ENCODE peak calls at places on chromosome 16, in four cellular contexts. J is upper lobe of right lung, R is brain microvascular endothelial cell, P is body of pancreas. U is an unnamed sample.

GRCh38 chr16:19203374-19203966 is 35.4 kb downstream of the SYT17 start:
- DNase-seq in J (peak; percentile 84), R (no peak), P (peak; percentile 51), U (no peak)

GRCh38 chr16:23508589-23509440 is 1.5 kb downstream of the GGA2 start:
- DNase-seq in J (no peak), R (peak; percentile 20), P (peak; percentile 41), U (no peak)

GRCh38 chr16:11412965-11413887 is 68.0 kb downstream of the RMI2 start:
- DNase-seq in J (no peak), R (no peak), P (no peak), U (no peak)

GRCh38 chr16:57386381-57386951 is 14.2 kb downstream of the CX3CL1 start:
- DNase-seq in J (no peak), R (peak; percentile 65), P (no peak), U (no peak)

GRCh38 chr16:56682703-56683397 is 580 bp downstream of the MT1X start:
- DNase-seq in J (no peak), R (no peak), P (peak; percentile 35), U (no peak)

GRCh38 chr16:19926449-19927390 is 42.1 kb upstream of the GPRC5B start:
- DNase-seq in J (no peak), R (peak; percentile 83), P (no peak), U (no peak)

GRCh38 chr16:79283578-79283977 is 317.0 kb downstream of the MAF start:
- DNase-seq in J (no peak), R (no peak), P (no peak), U (no peak)

GRCh38 chr16:56450275-56450889 is 750 bp downstream of the NUDT21 start:
- DNase-seq in J (no peak), R (no peak), P (no peak), U (no peak)

GRCh38 chr16:14020141-14020540 is 51.0 kb upstream of the MRTFB start:
- DNase-seq in J (no peak), R (no peak), P (no peak), U (no peak)

GRCh38 chr16:73230651-73231050 is 182.7 kb upstream of the ZFHX3 start:
- DNase-seq in J (no peak), R (no peak), P (no peak), U (no peak)

GRCh38 chr16:14111713-14112538 is 40.8 kb downstream of the MRTFB start:
- DNase-seq in J (no peak), R (no peak), P (peak; percentile 31), U (peak; percentile 59)

GRCh38 chr16:72723781-72724180 is 324.1 kb downstream of the ZFHX3 start:
- DNase-seq in J (no peak), R (no peak), P (no peak), U (no peak)

GRCh38 chr16:75805946-75806345 is 79.7 kb upstream of the CPHXL start:
- DNase-seq in J (no peak), R (no peak), P (no peak), U (no peak)

GRCh38 chr16:19213885-19214284 is 45.8 kb downstream of the SYT17 start:
- DNase-seq in J (no peak), R (no peak), P (no peak), U (no peak)

GRCh38 chr16:58679763-58680162 is 4.8 kb downstream of the SLC38A7 start:
- DNase-seq in J (no peak), R (no peak), P (no peak), U (no peak)

GRCh38 chr16:87363771-87364476 is 19.7 kb downstream of the FBXO31 start:
- DNase-seq in J (no peak), R (no peak), P (peak; percentile 31), U (peak; percentile 65)

GRCh38 chr16:79307214-79307613 is 293.3 kb downstream of the MAF start:
- DNase-seq in J (peak; percentile 77), R (no peak), P (no peak), U (peak; percentile 47)

GRCh38 chr16:46709464-46709863 is 20.0 kb downstream of the ORC6 start:
- DNase-seq in J (no peak), R (no peak), P (no peak), U (no peak)

GRCh38 chr16:25433388-25433787 is 175.7 kb upstream of the ZKSCAN2 start:
- DNase-seq in J (no peak), R (no peak), P (no peak), U (no peak)

GRCh38 chr16:24580665-24581064 is 41.3 kb downstream of the RBBP6 start:
- DNase-seq in J (no peak), R (no peak), P (no peak), U (no peak)

GRCh38 chr16:48597563-48598392 is 12.2 kb downstream of the N4BP1 start:
- DNase-seq in J (no peak), R (no peak), P (no peak), U (no peak)

GRCh38 chr16:15494231-15494630 is 59.8 kb downstream of the BMERB1 start:
- DNase-seq in J (no peak), R (peak; percentile 21), P (no peak), U (no peak)

GRCh38 chr16:27976990-27977389 is 86.5 kb downstream of the GSG1L start:
- DNase-seq in J (peak; percentile 3), R (no peak), P (no peak), U (no peak)

GRCh38 chr16:85061566-85061965 is 34.0 kb downstream of the KIAA0513 start:
- DNase-seq in J (peak; percentile 83), R (no peak), P (no peak), U (peak; percentile 57)

GRCh38 chr16:84836234-84836647 is 16.5 kb downstream of the CRISPLD2 start:
- DNase-seq in J (no peak), R (peak; percentile 100), P (peak; percentile 38), U (peak; percentile 73)

GRCh38 chr16:55663770-55664677 is 8.2 kb downstream of the SLC6A2 start:
- DNase-seq in J (no peak), R (no peak), P (no peak), U (no peak)

GRCh38 chr16:55435387-55435786 is 43.6 kb upstream of the MMP2 start:
- DNase-seq in J (no peak), R (no peak), P (no peak), U (no peak)

GRCh38 chr16:85753559-85753958 is 2.7 kb upstream of the C16orf74 start:
- DNase-seq in J (no peak), R (no peak), P (peak; percentile 73), U (no peak)

GRCh38 chr16:85514601-85515318 is 98.4 kb upstream of the GSE1 start:
- DNase-seq in J (peak; percentile 87), R (peak; percentile 73), P (peak; percentile 79), U (peak; percentile 57)

GRCh38 chr16:3971261-3971660 is 90.7 kb upstream of the CREBBP start:
- DNase-seq in J (no peak), R (peak; percentile 89), P (no peak), U (no peak)

GRCh38 chr16:82379601-82380000 is 209.6 kb upstream of the MPHOSPH6 start:
- DNase-seq in J (no peak), R (no peak), P (no peak), U (no peak)

GRCh38 chr16:81405702-81406113 is 38.9 kb upstream of the CMIP start:
- DNase-seq in J (no peak), R (peak; percentile 94), P (peak; percentile 19), U (no peak)

GRCh38 chr16:12833939-12834338 is 30.3 kb upstream of the CPPED1 start:
- DNase-seq in J (no peak), R (no peak), P (no peak), U (no peak)
- H3K4me3 ChIP-seq in J (no peak overlapping the region), R (no peak overlapping the region), P (no peak overlapping the region), U (no peak overlapping the region)

GRCh38 chr16:1712791-1713261 is 6.8 kb downstream of the MAPK8IP3 start:
- DNase-seq in J (no peak), R (peak; percentile 32), P (no peak), U (no peak)

GRCh38 chr16:1710811-1711507 is 5.0 kb downstream of the MAPK8IP3 start:
- DNase-seq in J (no peak), R (no peak), P (no peak), U (no peak)

GRCh38 chr16:1713933-1714332 is 7.9 kb downstream of the MAPK8IP3 start:
- DNase-seq in J (no peak), R (no peak), P (no peak), U (no peak)

GRCh38 chr16:1715220-1715619 is 9.2 kb downstream of the MAPK8IP3 start:
- DNase-seq in J (no peak), R (no peak), P (no peak), U (no peak)

DNA sequence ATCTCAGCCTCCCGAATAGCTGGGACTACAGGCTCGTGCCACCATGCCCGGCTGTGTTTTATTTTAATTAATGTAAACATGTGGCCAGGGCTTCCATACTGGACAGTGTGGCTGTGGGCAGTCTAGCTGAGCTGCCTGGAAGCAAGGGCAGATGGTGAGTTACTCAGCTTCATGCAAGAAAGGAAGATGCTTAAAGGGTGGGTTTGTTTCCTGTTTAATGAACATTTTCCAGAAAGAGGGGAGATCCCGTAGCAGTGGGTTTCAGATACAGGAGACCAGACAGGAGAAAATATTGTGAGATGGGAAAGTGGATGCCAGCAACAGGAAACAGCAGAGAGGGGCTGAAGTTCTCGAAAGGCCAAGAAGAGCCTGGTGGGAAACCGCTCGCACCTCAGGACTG is 7.3 kb downstream of the MAPK8IP3 start:
- DNase-seq in J (no peak), R (no peak), P (no peak), U (no peak)
- H3K27ac ChIP-seq in J (no peak overlapping the region), R (no peak overlapping the region), P (no peak overlapping the region), U (peak overlapping the region; percentile 15)

DNA sequence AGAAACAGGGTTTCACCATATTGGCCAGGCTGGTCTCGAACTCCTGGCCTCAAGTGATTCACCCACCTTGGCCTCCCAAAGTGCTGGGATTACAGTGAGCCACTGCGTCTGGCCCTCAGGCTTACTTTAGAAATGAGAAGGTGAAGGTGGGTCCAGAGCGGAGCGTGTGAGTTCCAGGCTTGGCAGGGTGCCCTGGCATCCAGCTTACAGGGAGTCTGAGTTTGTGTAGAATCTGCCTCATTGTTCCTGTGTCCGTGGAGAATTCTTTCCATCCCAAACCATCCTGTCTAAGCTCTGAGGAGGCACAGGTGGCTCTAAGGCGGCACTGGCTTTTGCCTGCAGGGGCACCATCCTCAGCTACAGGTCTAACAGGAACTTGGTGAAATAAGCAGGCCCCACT is 50.6 kb downstream of the RAB11FIP3 start:
- DNase-seq in J (no peak), R (no peak), P (peak; percentile 22), U (no peak)
- H3K4me3 ChIP-seq in J (no peak overlapping the region), R (no peak overlapping the region), P (no peak overlapping the region), U (no peak overlapping the region)

DNA sequence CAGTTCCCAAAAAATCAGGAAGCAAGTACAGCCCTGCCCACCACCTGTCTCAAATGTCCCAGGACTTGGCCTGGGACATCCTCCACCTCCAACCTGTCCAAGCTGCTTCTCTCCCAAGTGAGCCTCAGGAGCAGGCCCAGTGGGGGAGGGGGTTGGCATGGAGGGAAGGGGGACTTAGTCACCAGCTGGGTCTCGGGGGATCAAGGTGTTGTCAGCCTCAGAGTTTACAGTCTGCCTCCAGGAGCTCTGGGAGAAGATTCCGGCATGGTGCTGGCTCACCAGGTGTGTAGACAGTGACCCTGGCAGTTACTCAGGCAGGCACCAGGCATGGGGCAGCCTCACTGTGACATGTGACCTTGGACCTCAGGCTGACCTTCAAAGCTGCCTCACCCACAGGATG is 19.7 kb downstream of the ZNF423 start:
- DNase-seq in J (no peak), R (no peak), P (no peak), U (no peak)
- H3K27ac ChIP-seq in J (peak overlapping the region; percentile 75), R (no peak overlapping the region), P (no peak overlapping the region), U (peak overlapping the region; percentile 87)

GRCh38 chr16:88921603-88921995 is 55.1 kb upstream of the PABPN1L start:
- DNase-seq in J (no peak), R (no peak), P (no peak), U (no peak)
- H3K4me3 ChIP-seq in J (peak overlapping the region; percentile 4), R (no peak overlapping the region), P (no peak overlapping the region), U (peak overlapping the region; percentile 53)

GRCh38 chr16:69848635-69849545 is 86.8 kb downstream of the WWP2 start:
- DNase-seq in J (peak; percentile 65), R (peak; percentile 68), P (peak; percentile 88), U (peak; percentile 86)
- H3K27ac ChIP-seq in J (peak overlapping the region; percentile 70), R (peak overlapping the region; percentile 43), P (peak overlapping the region; percentile 72), U (peak overlapping the region; percentile 93)

GRCh38 chr16:68283346-68283745 is 19.0 kb downstream of the SLC7A6 start:
- DNase-seq in J (no peak), R (no peak), P (no peak), U (no peak)
- H3K4me3 ChIP-seq in J (no peak overlapping the region), R (no peak overlapping the region), P (no peak overlapping the region), U (peak overlapping the region; percentile 30)

U was measured in left ventricle myocardium inferior.